ENCODE peak calls at places on chromosomes 6 and 20, in four cellular contexts. O is nephron progenitor cell, P is HFFc6, M is tibial artery. B is an unnamed sample.

GRCh38 chr6:19772891-19773290 is 64.3 kb upstream of the ID4 start:
- DNase-seq in M (no peak), O (no peak), P (no peak), B (no peak)

GRCh38 chr20:54103067-54103761 is 32.8 kb upstream of the BCAS1 start:
- DNase-seq in O (peak), P (peak), M (peak), B (peak)

GRCh38 chr20:4038047-4038459 is 22.7 kb upstream of the RNF24 start:
- DNase-seq in M (peak), P (peak), O (peak), B (peak)

GRCh38 chr20:10074513-10074912 is 39.7 kb downstream of the ANKEF1 start:
- DNase-seq in O (no peak), M (peak), P (peak), B (no peak)

GRCh38 chr6:127793396-127793795 is 107.5 kb downstream of the THEMIS start:
- DNase-seq in O (no peak), M (no peak), P (no peak), B (no peak)

GRCh38 chr20:62980970-62981369 is 25.8 kb downstream of the BHLHE23 start:
- DNase-seq in O (peak), P (no peak), M (no peak), B (peak)

GRCh38 chr20:50471231-50471630 is 39.0 kb upstream of the PTPN1 start:
- DNase-seq in O (no peak), M (no peak), P (no peak), B (no peak)

GRCh38 chr6:54910326-54910952 is 63.9 kb downstream of the FAM83B start:
- DNase-seq in P (no peak), O (no peak), M (no peak), B (no peak)

GRCh38 chr6:32954983-32955802 is 2.3 kb upstream of the HLA-DMA start:
- DNase-seq in P (no peak), M (no peak), O (no peak), B (peak)

GRCh38 chr20:19990911-19991707 is 26.1 kb upstream of the NAA20 start:
- DNase-seq in O (no peak), P (no peak), M (no peak), B (no peak)

GRCh38 chr20:57509665-57510237 is 15.2 kb downstream of the CTCFL start:
- DNase-seq in P (no peak), M (no peak), O (peak), B (peak)
- TF ChIP-seq CTCF in P (peak), M (no peak), O (peak), B (no peak)

DNA sequence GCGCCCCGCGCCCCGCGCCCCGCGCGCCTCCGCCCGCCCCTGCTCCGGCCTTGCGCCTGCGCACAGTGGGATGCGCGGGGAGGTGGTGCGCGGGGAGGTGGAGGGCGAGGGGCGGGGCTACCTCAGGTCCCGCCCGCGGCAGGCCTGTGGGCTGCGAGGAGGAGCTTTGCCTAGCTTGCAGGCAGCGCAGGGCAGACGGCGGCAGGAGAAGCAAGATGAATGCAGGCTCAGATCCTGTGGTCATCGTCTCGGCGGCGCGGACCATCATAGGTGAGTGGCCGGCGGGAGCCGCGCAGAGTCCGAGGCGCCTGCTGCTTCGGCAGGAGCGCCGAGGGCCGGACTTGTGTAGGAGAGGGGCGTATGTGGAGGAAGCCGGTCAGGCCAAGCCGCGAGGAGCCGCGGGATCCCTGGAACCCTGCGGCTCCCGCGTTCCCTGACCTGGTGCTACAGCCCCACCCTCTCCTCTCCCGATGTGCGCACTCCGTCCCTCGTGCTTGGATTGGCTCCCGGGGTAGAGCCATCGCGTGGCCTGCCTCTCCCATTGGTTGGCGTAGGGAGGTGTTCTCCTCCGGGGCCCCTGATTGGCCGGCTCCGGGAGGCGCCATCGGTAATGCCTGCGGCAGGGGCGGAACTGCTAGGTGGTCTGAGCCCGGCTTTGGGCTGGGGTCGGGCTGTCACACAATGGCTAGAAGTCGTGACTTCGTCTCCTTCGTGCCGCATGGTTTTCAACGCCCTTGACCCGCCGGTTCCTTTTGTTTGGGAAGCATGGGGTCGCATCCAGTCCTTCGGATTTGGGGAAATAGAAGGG is at the start of gene ACAT2:
- DNase-seq in M (peak), P (peak), O (peak), B (peak)
- TF ChIP-seq CTCF in M (peak), P (no peak), O (no peak), B (no peak)

GRCh38 chr6:56840467-56841371 is 114.2 kb upstream of the BEND6 start:
- DNase-seq in M (no peak), P (peak), O (no peak), B (no peak)
- TF ChIP-seq CTCF in M (no peak), P (no peak), O (no peak), B (no peak)

DNA sequence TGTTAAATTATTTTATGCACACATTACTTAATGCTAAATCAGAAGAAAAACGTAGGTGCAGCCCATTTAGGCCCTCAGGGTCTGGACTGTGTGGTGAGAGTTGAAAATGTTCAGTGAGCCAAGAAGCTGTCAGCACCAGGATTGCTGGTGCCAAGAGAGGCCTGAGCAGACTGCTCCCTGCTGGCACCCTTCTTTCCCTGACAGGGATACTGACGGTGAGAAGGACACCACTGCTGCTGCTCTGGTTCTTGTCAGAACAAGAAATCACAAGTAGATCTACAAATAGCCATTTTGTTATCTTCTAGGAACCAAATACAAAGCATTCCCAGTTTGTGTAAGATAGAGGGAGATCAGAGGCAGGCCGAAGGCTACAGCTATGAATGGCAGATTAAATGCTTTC is 48.7 kb upstream of the CRISP1 start:
- DNase-seq in M (no peak), O (no peak), P (no peak), B (no peak)
- TF ChIP-seq CTCF in M (no peak), O (no peak), P (no peak), B (no peak)

GRCh38 chr20:25310268-25310920 is 62.5 kb downstream of the PYGB start:
- DNase-seq in M (peak), P (peak), O (no peak), B (peak)
- TF ChIP-seq CTCF in M (peak), P (peak), O (no peak), B (peak)

DNA sequence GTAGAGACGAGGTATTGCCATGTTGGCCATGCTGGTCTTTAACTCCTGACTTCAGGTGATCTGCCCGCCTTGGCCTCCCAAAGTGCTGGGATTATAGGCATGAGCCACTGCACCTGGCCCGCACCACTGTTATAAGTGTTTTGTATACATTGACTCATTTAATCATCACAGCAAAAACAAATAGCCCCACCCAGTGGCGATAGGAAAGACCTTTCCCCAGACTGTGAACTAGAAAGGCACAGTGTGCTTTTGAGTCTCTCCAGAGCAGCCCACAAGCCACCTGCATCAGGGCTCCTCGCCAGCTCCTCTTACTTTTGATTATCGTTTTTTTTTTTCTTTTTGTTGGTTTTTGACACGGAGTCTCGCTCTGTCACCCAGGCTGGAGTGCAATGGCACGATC is 27.9 kb upstream of the ZFP64 start:
- DNase-seq in O (no peak), P (no peak), M (no peak), B (peak)
- TF ChIP-seq CTCF in O (no peak), P (peak), M (no peak), B (no peak)

DNA sequence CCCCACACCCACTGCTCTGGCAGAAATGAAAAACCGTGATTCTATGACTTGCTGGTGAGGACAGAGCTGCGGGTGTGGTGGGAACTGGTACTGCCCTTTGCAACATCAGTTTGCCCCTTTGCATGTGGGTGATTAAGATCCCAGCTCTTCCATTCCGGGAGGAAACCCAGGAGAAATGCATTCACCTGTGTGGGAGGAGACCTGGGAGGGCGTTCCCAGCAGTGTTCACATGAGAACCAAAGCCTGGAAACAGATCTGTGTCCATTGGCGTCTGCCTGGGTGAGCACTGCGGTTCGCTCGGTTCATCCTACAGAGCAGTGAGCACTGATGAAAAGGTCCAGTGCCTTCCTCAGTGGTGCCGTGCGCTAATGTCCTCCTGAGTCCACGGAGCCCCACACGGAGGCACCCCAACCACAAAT is 89.7 kb downstream of the SMOC2 start:
- DNase-seq in O (no peak), P (no peak), M (no peak), B (no peak)
- TF ChIP-seq CTCF in O (no peak), P (no peak), M (no peak), B (no peak)

DNA sequence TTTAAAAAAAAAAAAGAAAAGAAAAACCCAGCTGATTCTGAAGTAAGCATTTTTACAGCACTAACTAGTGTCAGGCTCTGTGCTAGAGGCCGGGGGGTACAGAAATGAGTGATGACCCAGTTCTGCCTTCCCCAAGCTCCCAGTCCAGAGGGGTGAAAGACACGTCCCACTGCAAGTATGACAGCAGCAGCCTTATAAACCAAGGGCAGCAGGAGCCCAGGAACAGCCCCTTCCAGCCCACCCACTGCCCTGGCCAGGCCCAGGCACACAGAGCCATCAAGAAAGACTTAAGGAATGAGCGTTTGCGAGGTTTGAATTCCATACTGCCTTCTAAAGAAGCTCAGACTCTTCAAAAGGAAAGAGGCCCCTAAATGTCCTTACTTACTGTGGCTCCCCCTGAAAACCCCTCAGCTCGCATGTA is 10.1 kb downstream of the TRERF1 start:
- DNase-seq in O (no peak), P (no peak), M (no peak), B (peak)
- TF ChIP-seq CTCF in O (no peak), P (no peak), M (no peak), B (no peak)

DNA sequence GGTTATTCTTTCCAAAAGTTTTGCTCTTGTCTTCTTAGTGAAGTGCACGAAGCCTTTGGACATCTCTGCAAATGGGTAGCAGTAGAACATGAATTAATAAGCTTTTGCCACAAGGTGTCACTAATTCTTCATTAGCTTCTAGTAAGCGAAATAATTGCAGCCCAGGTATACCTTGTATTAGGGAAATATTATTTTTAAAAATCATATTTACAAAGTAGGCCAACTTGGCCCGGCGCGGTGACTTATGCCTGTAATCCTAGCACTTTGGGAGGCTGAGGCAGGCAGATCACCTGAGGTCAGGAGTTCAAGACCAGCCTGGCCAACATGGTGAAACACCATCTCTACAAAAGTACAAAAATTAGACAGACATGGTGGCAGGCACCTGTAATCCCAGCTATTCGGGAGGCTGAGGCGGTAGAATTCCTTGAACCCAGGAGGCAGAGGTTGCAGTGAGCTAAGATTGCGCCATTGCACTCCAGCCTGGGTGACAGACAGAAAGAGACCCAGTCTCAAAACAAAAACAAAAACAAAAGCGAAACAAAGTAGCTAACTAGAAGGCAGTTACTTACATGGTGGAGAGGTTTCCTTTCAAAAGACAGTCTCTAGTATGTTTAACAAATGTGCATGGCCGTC is 8.8 kb upstream of the RSPH3 start:
- DNase-seq in O (no peak), M (no peak), P (peak), B (no peak)
- TF ChIP-seq CTCF in O (peak), M (no peak), P (peak), B (peak)

DNA sequence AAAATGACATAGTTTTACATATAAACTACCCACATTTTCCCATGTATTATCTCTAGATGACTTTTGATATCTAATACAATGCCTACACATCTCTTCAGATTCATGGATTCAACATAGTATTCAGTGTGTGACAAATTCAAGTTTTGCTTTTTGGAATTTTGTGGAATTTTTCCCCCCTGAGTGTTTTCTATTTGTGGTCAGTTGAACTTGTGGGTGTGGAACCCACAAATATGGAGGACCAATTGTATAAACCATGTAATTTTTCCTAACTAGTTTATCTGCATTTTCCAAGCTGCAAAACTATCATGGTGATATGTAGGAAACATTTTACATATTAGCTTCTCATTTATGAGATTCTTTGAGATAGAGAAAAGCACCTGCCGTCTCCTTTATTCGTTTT is 374.3 kb upstream of the SOX4 start:
- DNase-seq in M (no peak), O (no peak), P (no peak), B (no peak)
- TF ChIP-seq CTCF in M (no peak), O (no peak), P (no peak), B (no peak)